ENCODE peak calls at places on chromosomes 3 and 15, in six cellular contexts. One of them, this sample, is unnamed.

GRCh38 chr3:13500133-13500885 is 20.2 kb downstream of the HDAC11 start:
- DNase-seq in retinal pigment epithelial cell: no peak
- DNase-seq in kidney: peak
- DNase-seq in left lung: no peak
- DNase-seq in dorsolateral prefrontal cortex: peak
- DNase-seq in activated CD4-positive, alpha-beta T cell treated with anti-CD3 and anti-CD28 coated beads for 36 hours: peak
- DNase-seq in this sample: no peak

GRCh38 chr3:127768346-127769008 is 53.8 kb downstream of the MGLL start:
- DNase-seq in kidney: no peak
- DNase-seq in left lung: no peak
- DNase-seq in activated CD4-positive, alpha-beta T cell treated with anti-CD3 and anti-CD28 coated beads for 36 hours: no peak
- DNase-seq in retinal pigment epithelial cell: no peak
- DNase-seq in dorsolateral prefrontal cortex: no peak
- DNase-seq in this sample: no peak

GRCh38 chr3:158823426-158823825 is 21.6 kb downstream of the MFSD1 start:
- DNase-seq in left lung: no peak
- DNase-seq in activated CD4-positive, alpha-beta T cell treated with anti-CD3 and anti-CD28 coated beads for 36 hours: no peak
- DNase-seq in retinal pigment epithelial cell: no peak
- DNase-seq in dorsolateral prefrontal cortex: no peak
- DNase-seq in kidney: no peak
- DNase-seq in this sample: no peak

GRCh38 chr3:13143381-13144004 is 70.3 kb upstream of the IQSEC1 start:
- DNase-seq in left lung: no peak
- DNase-seq in retinal pigment epithelial cell: no peak
- DNase-seq in activated CD4-positive, alpha-beta T cell treated with anti-CD3 and anti-CD28 coated beads for 36 hours: no peak
- DNase-seq in kidney: peak
- DNase-seq in dorsolateral prefrontal cortex: no peak
- DNase-seq in this sample: no peak

GRCh38 chr3:102237181-102237580 is 197.6 kb upstream of the ZPLD1 start:
- DNase-seq in activated CD4-positive, alpha-beta T cell treated with anti-CD3 and anti-CD28 coated beads for 36 hours: no peak
- DNase-seq in retinal pigment epithelial cell: no peak
- DNase-seq in kidney: no peak
- DNase-seq in left lung: no peak
- DNase-seq in dorsolateral prefrontal cortex: no peak
- DNase-seq in this sample: no peak

GRCh38 chr3:109685084-109686079 is 348.0 kb upstream of the DPPA4 start:
- DNase-seq in kidney: peak
- DNase-seq in dorsolateral prefrontal cortex: peak
- DNase-seq in left lung: peak
- DNase-seq in activated CD4-positive, alpha-beta T cell treated with anti-CD3 and anti-CD28 coated beads for 36 hours: peak
- DNase-seq in retinal pigment epithelial cell: peak
- DNase-seq in this sample: no peak

GRCh38 chr3:13470894-13471574 is 9.1 kb upstream of the HDAC11 start:
- DNase-seq in kidney: peak
- DNase-seq in dorsolateral prefrontal cortex: peak
- DNase-seq in retinal pigment epithelial cell: no peak
- DNase-seq in activated CD4-positive, alpha-beta T cell treated with anti-CD3 and anti-CD28 coated beads for 36 hours: no peak
- DNase-seq in left lung: no peak
- DNase-seq in this sample: no peak

GRCh38 chr15:89217686-89218376 is 3.5 kb downstream of the RLBP1 start:
- DNase-seq in kidney: no peak
- DNase-seq in dorsolateral prefrontal cortex: no peak
- DNase-seq in left lung: no peak
- DNase-seq in activated CD4-positive, alpha-beta T cell treated with anti-CD3 and anti-CD28 coated beads for 36 hours: no peak
- DNase-seq in retinal pigment epithelial cell: no peak
- DNase-seq in this sample: no peak

GRCh38 chr15:83709813-83710212 is 55.9 kb downstream of the ADAMTSL3 start:
- DNase-seq in activated CD4-positive, alpha-beta T cell treated with anti-CD3 and anti-CD28 coated beads for 36 hours: no peak
- DNase-seq in retinal pigment epithelial cell: no peak
- DNase-seq in dorsolateral prefrontal cortex: no peak
- DNase-seq in kidney: no peak
- DNase-seq in left lung: no peak
- DNase-seq in this sample: no peak

GRCh38 chr3:14857506-14857905 is 38.7 kb downstream of the FGD5 start:
- DNase-seq in kidney: no peak
- DNase-seq in left lung: no peak
- DNase-seq in activated CD4-positive, alpha-beta T cell treated with anti-CD3 and anti-CD28 coated beads for 36 hours: no peak
- DNase-seq in retinal pigment epithelial cell: no peak
- DNase-seq in dorsolateral prefrontal cortex: no peak
- DNase-seq in this sample: no peak

GRCh38 chr15:35548435-35548834 is 2.5 kb upstream of the DPH6 start:
- DNase-seq in activated CD4-positive, alpha-beta T cell treated with anti-CD3 and anti-CD28 coated beads for 36 hours: no peak
- DNase-seq in dorsolateral prefrontal cortex: no peak
- DNase-seq in kidney: no peak
- DNase-seq in retinal pigment epithelial cell: no peak
- DNase-seq in left lung: no peak
- DNase-seq in this sample: no peak